ENCODE peak calls at places on chromosomes 16 and 17, in five cellular contexts. One of them, this sample, is unnamed.

GRCh38 chr17:673200-673681 is 41.4 kb downstream of the VPS53 start:
- DNase-seq in heart left ventricle: no peak
- DNase-seq in A549: no peak
- DNase-seq in activated naive CD4-positive, alpha-beta T cell treated with Interleukin-2 at 50 U/mL for 16 hours: no peak
- DNase-seq in IMR-90: peak; percentile 78
- DNase-seq in this sample: no peak

GRCh38 chr16:11225677-11226549 is 30.1 kb downstream of the SOCS1 start:
- DNase-seq in heart left ventricle: no peak
- DNase-seq in A549: no peak
- DNase-seq in activated naive CD4-positive, alpha-beta T cell treated with Interleukin-2 at 50 U/mL for 16 hours: no peak
- DNase-seq in IMR-90: no peak
- DNase-seq in this sample: no peak

GRCh38 chr17:82320956-82321927 is 3.8 kb upstream of the CD7 start:
- DNase-seq in heart left ventricle: no peak
- DNase-seq in A549: peak; percentile 66
- DNase-seq in activated naive CD4-positive, alpha-beta T cell treated with Interleukin-2 at 50 U/mL for 16 hours: peak; percentile 82
- DNase-seq in IMR-90: no peak
- DNase-seq in this sample: no peak

GRCh38 chr17:60573139-60573975 is 26.6 kb upstream of the PPM1D start:
- DNase-seq in heart left ventricle: peak; percentile 51
- DNase-seq in A549: no peak
- DNase-seq in activated naive CD4-positive, alpha-beta T cell treated with Interleukin-2 at 50 U/mL for 16 hours: no peak
- DNase-seq in IMR-90: peak; percentile 74
- DNase-seq in this sample: no peak

GRCh38 chr17:80260791-80261158 is at the start of gene RNF213:
- DNase-seq in heart left ventricle: peak; percentile 56
- DNase-seq in A549: peak; percentile 83
- DNase-seq in activated naive CD4-positive, alpha-beta T cell treated with Interleukin-2 at 50 U/mL for 16 hours: peak; percentile 57
- DNase-seq in IMR-90: no peak
- DNase-seq in this sample: peak; percentile 35

GRCh38 chr16:20385844-20386832 is 18.4 kb downstream of the PDILT start:
- DNase-seq in heart left ventricle: peak; percentile 56
- DNase-seq in A549: peak; percentile 65
- DNase-seq in activated naive CD4-positive, alpha-beta T cell treated with Interleukin-2 at 50 U/mL for 16 hours: peak; percentile 47
- DNase-seq in IMR-90: peak; percentile 36
- DNase-seq in this sample: peak; percentile 74

GRCh38 chr17:81015135-81015534 is 19.8 kb upstream of the BAIAP2 start:
- DNase-seq in heart left ventricle: no peak
- DNase-seq in A549: no peak
- DNase-seq in activated naive CD4-positive, alpha-beta T cell treated with Interleukin-2 at 50 U/mL for 16 hours: no peak
- DNase-seq in IMR-90: peak; percentile 52
- DNase-seq in this sample: no peak

GRCh38 chr17:44367626-44368025 is 4.0 kb upstream of the FAM171A2 start:
- DNase-seq in heart left ventricle: no peak
- DNase-seq in A549: no peak
- DNase-seq in activated naive CD4-positive, alpha-beta T cell treated with Interleukin-2 at 50 U/mL for 16 hours: no peak
- DNase-seq in IMR-90: no peak
- DNase-seq in this sample: no peak

GRCh38 chr17:40416671-40417070 is 1.0 kb downstream of the TOP2A start:
- DNase-seq in heart left ventricle: no peak
- DNase-seq in A549: no peak
- DNase-seq in activated naive CD4-positive, alpha-beta T cell treated with Interleukin-2 at 50 U/mL for 16 hours: no peak
- DNase-seq in IMR-90: no peak
- DNase-seq in this sample: no peak

GRCh38 chr17:78416791-78417530 is 38.5 kb downstream of the PGS1 start:
- DNase-seq in heart left ventricle: no peak
- DNase-seq in A549: no peak
- DNase-seq in activated naive CD4-positive, alpha-beta T cell treated with Interleukin-2 at 50 U/mL for 16 hours: no peak
- DNase-seq in IMR-90: no peak
- DNase-seq in this sample: no peak

GRCh38 chr16:85924675-85925074 is 25.7 kb downstream of the IRF8 start:
- DNase-seq in heart left ventricle: no peak
- DNase-seq in A549: no peak
- DNase-seq in activated naive CD4-positive, alpha-beta T cell treated with Interleukin-2 at 50 U/mL for 16 hours: peak; percentile 58
- DNase-seq in IMR-90: no peak
- DNase-seq in this sample: no peak

GRCh38 chr16:70696952-70697600 is 11.2 kb upstream of the MTSS2 start:
- DNase-seq in heart left ventricle: no peak
- DNase-seq in A549: no peak
- DNase-seq in activated naive CD4-positive, alpha-beta T cell treated with Interleukin-2 at 50 U/mL for 16 hours: no peak
- DNase-seq in IMR-90: no peak
- DNase-seq in this sample: peak; percentile 48

GRCh38 chr16:4407543-4408322 is 8.7 kb downstream of the CORO7 start:
- DNase-seq in heart left ventricle: peak; percentile 56
- DNase-seq in A549: no peak
- DNase-seq in activated naive CD4-positive, alpha-beta T cell treated with Interleukin-2 at 50 U/mL for 16 hours: no peak
- DNase-seq in IMR-90: peak; percentile 82
- DNase-seq in this sample: no peak

GRCh38 chr16:67284699-67285646 is 5.6 kb downstream of the PLEKHG4 start:
- DNase-seq in heart left ventricle: no peak
- DNase-seq in A549: peak; percentile 61
- DNase-seq in activated naive CD4-positive, alpha-beta T cell treated with Interleukin-2 at 50 U/mL for 16 hours: no peak
- DNase-seq in IMR-90: peak; percentile 12
- DNase-seq in this sample: peak; percentile 89

GRCh38 chr16:3861808-3862451 is 18.6 kb downstream of the CREBBP start:
- DNase-seq in heart left ventricle: peak; percentile 59
- DNase-seq in A549: no peak
- DNase-seq in activated naive CD4-positive, alpha-beta T cell treated with Interleukin-2 at 50 U/mL for 16 hours: no peak
- DNase-seq in IMR-90: peak; percentile 63
- DNase-seq in this sample: no peak

GRCh38 chr17:44222112-44222869 is 2.8 kb upstream of the UBTF start:
- DNase-seq in heart left ventricle: peak; percentile 87
- DNase-seq in A549: peak; percentile 87
- DNase-seq in activated naive CD4-positive, alpha-beta T cell treated with Interleukin-2 at 50 U/mL for 16 hours: peak; percentile 46
- DNase-seq in IMR-90: peak; percentile 66
- DNase-seq in this sample: peak; percentile 54

GRCh38 chr17:48718781-48719641 is 3.3 kb downstream of the PRAC1 start:
- DNase-seq in heart left ventricle: no peak
- DNase-seq in A549: no peak
- DNase-seq in activated naive CD4-positive, alpha-beta T cell treated with Interleukin-2 at 50 U/mL for 16 hours: no peak
- DNase-seq in IMR-90: no peak
- DNase-seq in this sample: peak; percentile 13

GRCh38 chr17:52147872-52148271 is 10.6 kb downstream of the CA10 start:
- DNase-seq in heart left ventricle: no peak
- DNase-seq in A549: no peak
- DNase-seq in activated naive CD4-positive, alpha-beta T cell treated with Interleukin-2 at 50 U/mL for 16 hours: no peak
- DNase-seq in IMR-90: no peak
- DNase-seq in this sample: no peak

GRCh38 chr16:77594057-77594456 is 128.3 kb upstream of the NUDT7 start:
- DNase-seq in heart left ventricle: no peak
- DNase-seq in A549: no peak
- DNase-seq in activated naive CD4-positive, alpha-beta T cell treated with Interleukin-2 at 50 U/mL for 16 hours: no peak
- DNase-seq in IMR-90: no peak
- DNase-seq in this sample: no peak

GRCh38 chr17:50356892-50357510 is 11.1 kb downstream of the XYLT2 start:
- DNase-seq in heart left ventricle: no peak
- DNase-seq in A549: no peak
- DNase-seq in activated naive CD4-positive, alpha-beta T cell treated with Interleukin-2 at 50 U/mL for 16 hours: no peak
- DNase-seq in IMR-90: no peak
- DNase-seq in this sample: no peak

GRCh38 chr16:75251280-75252048 is at the start of gene BCAR1:
- DNase-seq in heart left ventricle: peak; percentile 93
- DNase-seq in A549: peak; percentile 87
- DNase-seq in activated naive CD4-positive, alpha-beta T cell treated with Interleukin-2 at 50 U/mL for 16 hours: peak; percentile 13
- DNase-seq in IMR-90: peak; percentile 93
- DNase-seq in this sample: peak; percentile 83

GRCh38 chr17:30333503-30334240 is at the start of gene TMIGD1:
- DNase-seq in heart left ventricle: no peak
- DNase-seq in A549: no peak
- DNase-seq in activated naive CD4-positive, alpha-beta T cell treated with Interleukin-2 at 50 U/mL for 16 hours: no peak
- DNase-seq in IMR-90: no peak
- DNase-seq in this sample: no peak

GRCh38 chr16:82653550-82654511 is 27.1 kb downstream of the CDH13 start:
- DNase-seq in heart left ventricle: no peak
- DNase-seq in A549: peak; percentile 44
- DNase-seq in activated naive CD4-positive, alpha-beta T cell treated with Interleukin-2 at 50 U/mL for 16 hours: peak; percentile 58
- DNase-seq in IMR-90: peak; percentile 95
- DNase-seq in this sample: peak; percentile 31

GRCh38 chr16:85988306-85988705 is 89.3 kb downstream of the IRF8 start:
- DNase-seq in heart left ventricle: no peak
- DNase-seq in A549: no peak
- DNase-seq in activated naive CD4-positive, alpha-beta T cell treated with Interleukin-2 at 50 U/mL for 16 hours: no peak
- DNase-seq in IMR-90: no peak
- DNase-seq in this sample: no peak

GRCh38 chr16:85989863-85990643 is 91.1 kb downstream of the IRF8 start:
- DNase-seq in heart left ventricle: no peak
- DNase-seq in A549: no peak
- DNase-seq in activated naive CD4-positive, alpha-beta T cell treated with Interleukin-2 at 50 U/mL for 16 hours: no peak
- DNase-seq in IMR-90: no peak
- DNase-seq in this sample: no peak

GRCh38 chr17:6393368-6393952 is 41.5 kb downstream of the AIPL1 start:
- DNase-seq in heart left ventricle: no peak
- DNase-seq in A549: no peak
- DNase-seq in activated naive CD4-positive, alpha-beta T cell treated with Interleukin-2 at 50 U/mL for 16 hours: no peak
- DNase-seq in IMR-90: no peak
- DNase-seq in this sample: no peak